ENCODE peak calls at places on chromosomes 6 and 20, in nine cellular contexts. E, C, G, F, J, K, N, D and Y are unnamed samples.

GRCh38 chr6:149335924-149336323 is 18.4 kb downstream of the TAB2 start:
- DNase-seq in E (peak), C (no peak), G (no peak), F (no peak), J (no peak), K (no peak), N (no peak), D (no peak), Y (no peak)

GRCh38 chr20:36575066-36575743 is 1.8 kb downstream of the TGIF2 start:
- DNase-seq in E (peak), C (no peak), G (no peak), F (no peak), J (no peak), K (no peak), N (no peak), D (no peak), Y (no peak)

GRCh38 chr20:61901421-61902212 is 164.1 kb downstream of the TAF4 start:
- DNase-seq in E (no peak), C (no peak), G (no peak), F (no peak), J (no peak), K (no peak), N (no peak), D (peak), Y (peak)

GRCh38 chr20:32484221-32485125 is 100.7 kb downstream of the NOL4L start:
- DNase-seq in E (no peak), C (peak), G (no peak), F (no peak), J (no peak), K (no peak), N (peak), D (peak), Y (peak)

GRCh38 chr6:142846459-142846831 is 98.5 kb downstream of the HIVEP2 start:
- DNase-seq in E (peak), C (no peak), G (peak), F (no peak), J (no peak), K (no peak), N (no peak), D (no peak), Y (no peak)

GRCh38 chr6:63764318-63764916 is 128.8 kb downstream of the PHF3 start:
- DNase-seq in E (peak), C (no peak), G (peak), F (no peak), J (no peak), K (no peak), N (peak), D (no peak), Y (peak)

GRCh38 chr6:131867744-131868143 is 59.9 kb downstream of the ENPP1 start:
- DNase-seq in E (peak), C (no peak), G (no peak), F (no peak), J (no peak), K (no peak), N (no peak), D (no peak), Y (no peak)

GRCh38 chr20:42530855-42531674 is 658.6 kb downstream of the PTPRT start:
- DNase-seq in E (peak), C (no peak), G (peak), F (no peak), J (no peak), K (no peak), N (peak), D (no peak), Y (no peak)

GRCh38 chr20:54601831-54602515 is 126.6 kb downstream of the DOK5 start:
- DNase-seq in E (no peak), C (no peak), G (no peak), F (no peak), J (no peak), K (no peak), N (no peak), D (no peak), Y (no peak)

GRCh38 chr6:43865086-43865485 is 95.1 kb downstream of the VEGFA start:
- DNase-seq in E (no peak), C (no peak), G (no peak), F (no peak), J (no peak), K (no peak), N (no peak), D (no peak), Y (no peak)

GRCh38 chr20:39784693-39785092 is 822.5 kb downstream of the DHX35 start:
- DNase-seq in E (no peak), C (no peak), G (no peak), F (no peak), J (no peak), K (no peak), N (no peak), D (no peak), Y (no peak)

GRCh38 chr6:151141685-151142084 is 98.1 kb upstream of the AKAP12 start:
- DNase-seq in E (no peak), C (no peak), G (no peak), F (no peak), J (no peak), K (no peak), N (no peak), D (no peak), Y (no peak)

GRCh38 chr6:5747379-5747778 is 259.3 kb downstream of the NRN1 start:
- DNase-seq in E (no peak), C (no peak), G (no peak), F (no peak), J (no peak), K (no peak), N (no peak), D (no peak), Y (no peak)

GRCh38 chr20:62427172-62428007 is at the start of gene RBBP8NL:
- DNase-seq in E (no peak), C (no peak), G (peak), F (no peak), J (no peak), K (no peak), N (no peak), D (no peak), Y (no peak)

GRCh38 chr6:106117579-106117978 is 31.4 kb downstream of the PRDM1 start:
- DNase-seq in E (no peak), C (peak), G (no peak), F (no peak), J (peak), K (no peak), N (no peak), D (no peak), Y (peak)

GRCh38 chr20:15556869-15557268 is 1016.4 kb downstream of the KIF16B start:
- DNase-seq in E (no peak), C (no peak), G (no peak), F (no peak), J (no peak), K (no peak), N (no peak), D (no peak), Y (no peak)

GRCh38 chr6:125752773-125753172 is 3.3 kb downstream of the HEY2 start:
- DNase-seq in E (no peak), C (no peak), G (no peak), F (no peak), J (no peak), K (no peak), N (no peak), D (no peak), Y (no peak)

GRCh38 chr6:105871542-105871941 is 214.6 kb upstream of the PRDM1 start:
- DNase-seq in E (no peak), C (no peak), G (no peak), F (no peak), J (no peak), K (no peak), N (no peak), D (no peak), Y (no peak)

GRCh38 chr6:48032156-48032555 is 78.8 kb downstream of the PTCHD4 start:
- DNase-seq in E (peak), C (no peak), G (no peak), F (no peak), J (no peak), K (no peak), N (no peak), D (no peak), Y (no peak)

GRCh38 chr6:31821301-31822037 is 6.1 kb upstream of the HSPA1B start:
- DNase-seq in E (no peak), C (peak), G (peak), F (peak), J (no peak), K (no peak), N (peak), D (peak), Y (peak)

GRCh38 chr6:166025149-166025898 is 142.3 kb downstream of the TBXT start:
- DNase-seq in E (peak), C (no peak), G (no peak), F (no peak), J (no peak), K (no peak), N (no peak), D (no peak), Y (no peak)

GRCh38 chr6:54267798-54268197 is 40.4 kb upstream of the TINAG start:
- DNase-seq in E (peak), C (no peak), G (no peak), F (no peak), J (no peak), K (no peak), N (no peak), D (no peak), Y (no peak)

GRCh38 chr20:35597186-35597585 is 18.4 kb upstream of the SPAG4 start:
- DNase-seq in E (no peak), C (no peak), G (no peak), F (no peak), J (no peak), K (no peak), N (no peak), D (no peak), Y (no peak)

GRCh38 chr6:83908813-83909212 is 49.3 kb downstream of the CYB5R4 start:
- DNase-seq in E (peak), C (no peak), G (no peak), F (no peak), J (no peak), K (no peak), N (no peak), D (no peak), Y (no peak)

GRCh38 chr20:56515657-56516381 is 8.7 kb upstream of the FAM209A start:
- DNase-seq in E (peak), C (no peak), G (no peak), F (no peak), J (no peak), K (no peak), N (no peak), D (no peak), Y (peak)

GRCh38 chr6:44762496-44762895 is 375.0 kb downstream of the CDC5L start:
- DNase-seq in E (no peak), C (no peak), G (no peak), F (no peak), J (no peak), K (no peak), N (no peak), D (no peak), Y (no peak)

GRCh38 chr6:26607434-26608230 is 10.9 kb downstream of the ABT1 start:
- DNase-seq in E (peak), C (peak), G (no peak), F (no peak), J (no peak), K (no peak), N (peak), D (no peak), Y (peak)

GRCh38 chr6:119284861-119285521 is 64.6 kb downstream of the MAN1A1 start:
- DNase-seq in E (no peak), C (no peak), G (no peak), F (no peak), J (no peak), K (no peak), N (no peak), D (no peak), Y (peak)